ENCODE peak calls at places on chromosomes 13 and 19, in five cellular contexts. One of them, this sample, is unnamed.
A peak's percentile ranks its signal among the peaks of the same experiment; 100 is the strongest.

GRCh38 chr13:71378992-71379905 is 487.8 kb downstream of the DACH1 start:
- DNase-seq in HL-60: no peak
- DNase-seq in omental fat pad: no peak
- DNase-seq in tibial nerve: no peak
- DNase-seq in fibroblast of the aortic adventitia: no peak
- DNase-seq in this sample: no peak

GRCh38 chr19:45216677-45217076 is 28.5 kb downstream of the EXOC3L2 start:
- DNase-seq in HL-60: no peak
- DNase-seq in omental fat pad: no peak
- DNase-seq in tibial nerve: no peak
- DNase-seq in fibroblast of the aortic adventitia: peak; percentile 58
- DNase-seq in this sample: no peak

GRCh38 chr19:33444993-33445751 is 71.7 kb downstream of the CEBPG start:
- DNase-seq in HL-60: no peak
- DNase-seq in fibroblast of the aortic adventitia: peak; percentile 7
- DNase-seq in omental fat pad: no peak
- DNase-seq in tibial nerve: no peak
- DNase-seq in this sample: no peak

GRCh38 chr19:50311723-50312635 is 17.2 kb downstream of the KCNC3 start:
- DNase-seq in omental fat pad: no peak
- DNase-seq in tibial nerve: no peak
- DNase-seq in HL-60: no peak
- DNase-seq in fibroblast of the aortic adventitia: no peak
- DNase-seq in this sample: no peak

GRCh38 chr19:48614436-48615144 is at the start of gene FAM83E:
- DNase-seq in HL-60: no peak
- DNase-seq in fibroblast of the aortic adventitia: no peak
- DNase-seq in tibial nerve: no peak
- DNase-seq in omental fat pad: no peak
- DNase-seq in this sample: no peak

GRCh38 chr13:59744747-59745394 is 418.9 kb downstream of the DIAPH3 start:
- DNase-seq in HL-60: no peak
- DNase-seq in tibial nerve: no peak
- DNase-seq in omental fat pad: no peak
- DNase-seq in fibroblast of the aortic adventitia: peak; percentile 27
- DNase-seq in this sample: no peak

GRCh38 chr19:2464389-2464788 is 7.6 kb upstream of the LMNB2 start:
- DNase-seq in HL-60: no peak
- DNase-seq in tibial nerve: no peak
- DNase-seq in fibroblast of the aortic adventitia: no peak
- DNase-seq in omental fat pad: no peak
- DNase-seq in this sample: no peak

GRCh38 chr19:55472463-55472862 is 4.0 kb upstream of the ZNF628 start:
- DNase-seq in omental fat pad: no peak
- DNase-seq in HL-60: no peak
- DNase-seq in tibial nerve: no peak
- DNase-seq in fibroblast of the aortic adventitia: peak; percentile 60
- DNase-seq in this sample: no peak

GRCh38 chr13:112648101-112648500 is 41.7 kb upstream of the ATP11A start:
- DNase-seq in omental fat pad: no peak
- DNase-seq in fibroblast of the aortic adventitia: no peak
- DNase-seq in tibial nerve: no peak
- DNase-seq in HL-60: no peak
- DNase-seq in this sample: no peak

GRCh38 chr13:75357576-75358295 is 124.2 kb downstream of the TBC1D4 start:
- DNase-seq in tibial nerve: no peak
- DNase-seq in omental fat pad: no peak
- DNase-seq in HL-60: peak; percentile 8
- DNase-seq in fibroblast of the aortic adventitia: peak; percentile 50
- DNase-seq in this sample: peak; percentile 57

GRCh38 chr19:33403221-33403972 is 29.9 kb downstream of the CEBPG start:
- DNase-seq in tibial nerve: peak; percentile 7
- DNase-seq in fibroblast of the aortic adventitia: no peak
- DNase-seq in HL-60: no peak
- DNase-seq in omental fat pad: no peak
- DNase-seq in this sample: no peak

GRCh38 chr13:99886706-99887105 is 84.9 kb downstream of the ZIC5 start:
- DNase-seq in tibial nerve: no peak
- DNase-seq in fibroblast of the aortic adventitia: no peak
- DNase-seq in omental fat pad: no peak
- DNase-seq in HL-60: no peak
- DNase-seq in this sample: no peak

GRCh38 chr13:40786568-40786996 is 2.8 kb upstream of the SLC25A15 start:
- DNase-seq in HL-60: no peak
- DNase-seq in tibial nerve: no peak
- DNase-seq in omental fat pad: no peak
- DNase-seq in fibroblast of the aortic adventitia: no peak
- DNase-seq in this sample: no peak

GRCh38 chr19:33878912-33879810 is 82.5 kb downstream of the KCTD15 start:
- DNase-seq in tibial nerve: no peak
- DNase-seq in HL-60: no peak
- DNase-seq in fibroblast of the aortic adventitia: no peak
- DNase-seq in omental fat pad: no peak
- DNase-seq in this sample: no peak

GRCh38 chr13:38868399-38868798 is 122.2 kb downstream of the STOML3 start:
- DNase-seq in fibroblast of the aortic adventitia: no peak
- DNase-seq in HL-60: no peak
- DNase-seq in omental fat pad: no peak
- DNase-seq in tibial nerve: no peak
- DNase-seq in this sample: no peak

GRCh38 chr13:38862443-38862842 is 128.2 kb downstream of the STOML3 start:
- DNase-seq in HL-60: no peak
- DNase-seq in omental fat pad: no peak
- DNase-seq in tibial nerve: no peak
- DNase-seq in fibroblast of the aortic adventitia: no peak
- DNase-seq in this sample: no peak

GRCh38 chr13:38868870-38869269 is 121.8 kb downstream of the STOML3 start:
- DNase-seq in omental fat pad: no peak
- DNase-seq in tibial nerve: no peak
- DNase-seq in fibroblast of the aortic adventitia: no peak
- DNase-seq in HL-60: no peak
- DNase-seq in this sample: no peak

GRCh38 chr13:38863536-38863935 is 127.1 kb downstream of the STOML3 start:
- DNase-seq in omental fat pad: no peak
- DNase-seq in fibroblast of the aortic adventitia: no peak
- DNase-seq in tibial nerve: no peak
- DNase-seq in HL-60: no peak
- DNase-seq in this sample: no peak

DNA sequence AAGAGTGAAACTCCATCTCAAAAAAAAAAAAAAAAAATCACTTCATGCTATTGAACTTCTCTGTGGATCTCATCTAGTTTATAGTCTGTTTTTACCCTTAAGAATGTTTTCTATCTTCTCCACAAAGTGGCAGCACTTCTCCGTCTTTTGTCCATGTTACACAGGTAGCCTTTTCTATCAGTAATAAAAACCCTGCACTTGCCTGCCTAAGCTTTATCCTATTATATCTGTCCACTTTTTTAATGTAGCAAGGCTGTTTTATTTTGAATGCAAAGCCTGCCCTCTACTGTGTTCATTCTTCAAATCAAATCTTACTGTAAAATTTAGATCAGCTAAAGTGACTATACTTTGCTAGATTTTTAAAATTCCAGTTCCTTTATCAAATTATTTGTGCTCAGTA is 124.0 kb downstream of the STOML3 start:
- DNase-seq in HL-60: no peak
- DNase-seq in omental fat pad: no peak
- DNase-seq in tibial nerve: no peak
- DNase-seq in fibroblast of the aortic adventitia: no peak
- DNase-seq in this sample: no peak
- TF ChIP-seq CTCF in HL-60: no peak
- TF ChIP-seq CTCF in omental fat pad: no peak
- TF ChIP-seq CTCF in tibial nerve: no peak
- TF ChIP-seq CTCF in fibroblast of the aortic adventitia: no peak
- TF ChIP-seq CTCF in this sample: no peak

GRCh38 chr19:11473725-11474124 is 7.1 kb downstream of the ELAVL3 start:
- DNase-seq in omental fat pad: no peak
- DNase-seq in HL-60: no peak
- DNase-seq in fibroblast of the aortic adventitia: no peak
- DNase-seq in tibial nerve: no peak
- DNase-seq in this sample: no peak

GRCh38 chr19:11478167-11479089 is 2.4 kb downstream of the ELAVL3 start:
- DNase-seq in HL-60: no peak
- DNase-seq in fibroblast of the aortic adventitia: no peak
- DNase-seq in tibial nerve: no peak
- DNase-seq in omental fat pad: no peak
- DNase-seq in this sample: no peak

GRCh38 chr19:11479470-11480080 is 1.3 kb downstream of the ELAVL3 start:
- DNase-seq in omental fat pad: no peak
- DNase-seq in tibial nerve: no peak
- DNase-seq in fibroblast of the aortic adventitia: no peak
- DNase-seq in HL-60: no peak
- DNase-seq in this sample: no peak

GRCh38 chr19:11479090-11479469 is 1.8 kb downstream of the ELAVL3 start:
- DNase-seq in fibroblast of the aortic adventitia: no peak
- DNase-seq in omental fat pad: no peak
- DNase-seq in HL-60: no peak
- DNase-seq in tibial nerve: no peak
- DNase-seq in this sample: no peak

GRCh38 chr19:11475861-11476260 is 5.0 kb downstream of the ELAVL3 start:
- DNase-seq in fibroblast of the aortic adventitia: no peak
- DNase-seq in HL-60: no peak
- DNase-seq in omental fat pad: no peak
- DNase-seq in tibial nerve: no peak
- DNase-seq in this sample: no peak
- TF ChIP-seq CTCF in fibroblast of the aortic adventitia: no peak
- TF ChIP-seq CTCF in HL-60: no peak
- TF ChIP-seq CTCF in omental fat pad: no peak
- TF ChIP-seq CTCF in tibial nerve: no peak
- TF ChIP-seq CTCF in this sample: no peak

GRCh38 chr19:1106841-1107654 is 3.3 kb downstream of the GPX4 start:
- DNase-seq in HL-60: no peak
- DNase-seq in fibroblast of the aortic adventitia: peak; percentile 67
- DNase-seq in omental fat pad: no peak
- DNase-seq in tibial nerve: no peak
- DNase-seq in this sample: no peak
- TF ChIP-seq CTCF in HL-60: no peak
- TF ChIP-seq CTCF in fibroblast of the aortic adventitia: peak; percentile 35
- TF ChIP-seq CTCF in omental fat pad: no peak
- TF ChIP-seq CTCF in tibial nerve: no peak
- TF ChIP-seq CTCF in this sample: no peak

GRCh38 chr13:25232937-25233515 is 54.3 kb downstream of the MTMR6 start:
- DNase-seq in omental fat pad: no peak
- DNase-seq in HL-60: peak; percentile 6
- DNase-seq in tibial nerve: no peak
- DNase-seq in fibroblast of the aortic adventitia: peak; percentile 38
- DNase-seq in this sample: no peak
- TF ChIP-seq CTCF in omental fat pad: no peak
- TF ChIP-seq CTCF in HL-60: peak; percentile 21
- TF ChIP-seq CTCF in tibial nerve: peak; percentile 45
- TF ChIP-seq CTCF in fibroblast of the aortic adventitia: peak; percentile 46
- TF ChIP-seq CTCF in this sample: peak; percentile 65

DNA sequence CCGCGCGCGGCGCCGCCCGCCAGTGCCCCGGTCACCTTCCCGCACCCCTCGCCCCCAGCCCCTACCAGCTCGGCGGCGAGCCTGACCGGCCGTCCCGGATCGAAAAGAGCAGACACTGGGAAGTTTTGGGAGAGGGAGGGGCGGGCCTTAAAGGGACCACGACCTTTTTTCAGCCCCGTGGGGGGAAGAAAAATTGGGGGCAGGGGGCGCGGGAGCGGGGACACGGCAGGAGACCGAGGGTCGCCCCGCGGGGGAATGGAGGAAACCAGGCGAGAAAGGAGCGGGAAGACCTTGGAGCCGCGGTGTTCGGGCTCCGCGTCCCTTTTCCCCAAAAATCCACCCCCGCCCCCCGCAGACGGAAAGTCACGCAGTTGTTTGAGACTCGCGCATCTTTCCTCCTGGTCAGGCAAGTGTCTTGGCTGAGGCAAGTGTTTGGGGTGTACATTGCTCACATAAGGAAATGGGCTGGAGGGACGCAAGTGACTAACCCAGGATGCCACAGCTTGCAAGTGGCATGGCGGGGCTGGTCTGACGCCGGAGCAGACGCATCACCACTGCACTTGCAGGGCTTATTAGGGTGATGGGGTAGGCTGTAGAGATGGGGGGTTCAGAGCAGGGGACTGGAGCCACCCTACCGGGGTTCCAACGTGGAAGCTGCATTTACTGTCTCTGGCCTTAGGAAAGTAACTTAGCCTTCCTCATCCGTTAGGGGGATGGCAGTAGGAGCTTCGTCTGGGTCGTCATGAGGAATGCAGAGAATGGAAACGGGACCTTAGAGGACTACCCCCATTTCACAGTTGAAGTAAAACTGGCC is 2.7 kb upstream of the HNRNPL start:
- DNase-seq in fibroblast of the aortic adventitia: peak; percentile 61
- DNase-seq in tibial nerve: peak; percentile 46
- DNase-seq in omental fat pad: peak; percentile 58
- DNase-seq in HL-60: no peak
- DNase-seq in this sample: peak; percentile 33
- TF ChIP-seq CTCF in fibroblast of the aortic adventitia: no peak
- TF ChIP-seq CTCF in tibial nerve: no peak
- TF ChIP-seq CTCF in omental fat pad: no peak
- TF ChIP-seq CTCF in HL-60: no peak
- TF ChIP-seq CTCF in this sample: no peak

GRCh38 chr19:5534787-5535586 is 32.8 kb downstream of the TINCR start:
- DNase-seq in tibial nerve: no peak
- DNase-seq in omental fat pad: no peak
- DNase-seq in HL-60: no peak
- DNase-seq in fibroblast of the aortic adventitia: peak; percentile 6
- DNase-seq in this sample: peak; percentile 41
- TF ChIP-seq CTCF in tibial nerve: no peak
- TF ChIP-seq CTCF in omental fat pad: no peak
- TF ChIP-seq CTCF in HL-60: peak; percentile 11
- TF ChIP-seq CTCF in fibroblast of the aortic adventitia: peak; percentile 45
- TF ChIP-seq CTCF in this sample: peak; percentile 81

This sample was measured in endothelial cell.